ENCODE peak calls at places on chromosomes 5 and 9, in eight cellular contexts. H is neural progenitor cell, U is dorsolateral prefrontal cortex, V is stomach, M is kidney epithelial cell, W is heart right ventricle, B is OCI-LY7, Q is astrocyte of the cerebellum. Y is an unnamed sample.

GRCh38 chr5:13708432-13708831 is 236.1 kb downstream of the DNAH5 start:
- DNase-seq in H (no peak), U (no peak), V (no peak), M (no peak), W (no peak), B (no peak), Q (no peak), Y (no peak)

GRCh38 chr5:64585654-64586053 is 79.8 kb downstream of the RGS7BP start:
- DNase-seq in H (no peak), U (no peak), V (no peak), M (no peak), W (no peak), B (no peak), Q (no peak), Y (no peak)

GRCh38 chr9:109816490-109816889 is 36.5 kb downstream of the PALM2AKAP2 start:
- DNase-seq in H (no peak), U (no peak), V (no peak), M (peak; percentile 98), W (peak; percentile 74), B (no peak), Q (peak; percentile 93), Y (peak; percentile 99)

GRCh38 chr5:145585443-145586148 is 249.5 kb downstream of the PRELID2 start:
- DNase-seq in H (no peak), U (no peak), V (no peak), M (no peak), W (no peak), B (no peak), Q (no peak), Y (no peak)

GRCh38 chr5:6253846-6254245 is 124.5 kb downstream of the MED10 start:
- DNase-seq in H (no peak), U (no peak), V (no peak), M (no peak), W (no peak), B (no peak), Q (no peak), Y (no peak)

GRCh38 chr5:16617272-16617973 is 626 bp upstream of the RETREG1 start:
- DNase-seq in H (peak; percentile 42), U (peak; percentile 39), V (no peak), M (no peak), W (peak; percentile 32), B (no peak), Q (no peak), Y (no peak)

GRCh38 chr9:14418262-14419200 is 104.6 kb upstream of the NFIB start:
- DNase-seq in H (no peak), U (no peak), V (no peak), M (no peak), W (no peak), B (no peak), Q (no peak), Y (no peak)

GRCh38 chr5:121816164-121816563 is 35.5 kb upstream of the FTMT start:
- DNase-seq in H (no peak), U (no peak), V (no peak), M (no peak), W (no peak), B (no peak), Q (no peak), Y (no peak)

GRCh38 chr9:89519393-89519805 is 21.5 kb upstream of the SEMA4D start:
- DNase-seq in H (no peak), U (no peak), V (peak; percentile 84), M (peak; percentile 38), W (no peak), B (no peak), Q (no peak), Y (no peak)

GRCh38 chr9:37410969-37411785 is 11.3 kb upstream of the GRHPR start:
- DNase-seq in H (peak; percentile 36), U (no peak), V (no peak), M (no peak), W (no peak), B (peak; percentile 92), Q (no peak), Y (no peak)

GRCh38 chr9:5786370-5787127 is 46.4 kb downstream of the ERMP1 start:
- DNase-seq in H (no peak), U (no peak), V (no peak), M (no peak), W (no peak), B (no peak), Q (no peak), Y (no peak)

GRCh38 chr9:124368692-124369091 is 46.5 kb downstream of the PSMB7 start:
- DNase-seq in H (no peak), U (no peak), V (no peak), M (no peak), W (no peak), B (no peak), Q (no peak), Y (no peak)

GRCh38 chr5:169861934-169862333 is 118.4 kb downstream of the INSYN2B start:
- DNase-seq in H (no peak), U (no peak), V (no peak), M (no peak), W (no peak), B (no peak), Q (peak; percentile 68), Y (no peak)

GRCh38 chr5:124718376-124718775 is 28.1 kb downstream of the ZNF608 start:
- DNase-seq in H (no peak), U (no peak), V (no peak), M (no peak), W (no peak), B (no peak), Q (no peak), Y (no peak)
- H3K4me3 ChIP-seq in H (no peak overlapping the region), U (no peak overlapping the region), V (no peak overlapping the region), M (no peak overlapping the region), W (no peak overlapping the region), B (peak overlapping the region; percentile 61), Q (no peak overlapping the region), Y (no peak overlapping the region)

GRCh38 chr5:62306494-62307363 is 723 bp downstream of the KIF2A start:
- DNase-seq in H (peak; percentile 63), U (peak; percentile 39), V (peak; percentile 38), M (no peak), W (peak; percentile 32), B (peak; percentile 71), Q (no peak), Y (peak; percentile 9)
- TF ChIP-seq CTCF in H (no peak), U (no peak), V (no peak), M (no peak), W (no peak), B (no peak), Q (no peak), Y (no peak)

GRCh38 chr9:99115947-99116543 is 11.1 kb downstream of the TGFBR1 start:
- DNase-seq in H (peak; percentile 39), U (no peak), V (no peak), M (no peak), W (no peak), B (no peak), Q (no peak), Y (no peak)

GRCh38 chr9:99120256-99120655 is 15.3 kb downstream of the TGFBR1 start:
- DNase-seq in H (no peak), U (no peak), V (no peak), M (no peak), W (no peak), B (peak; percentile 86), Q (no peak), Y (no peak)

GRCh38 chr9:99114846-99115500 is 10.1 kb downstream of the TGFBR1 start:
- DNase-seq in H (no peak), U (no peak), V (no peak), M (no peak), W (no peak), B (no peak), Q (no peak), Y (no peak)

GRCh38 chr9:99121604-99122003 is 16.7 kb downstream of the TGFBR1 start:
- DNase-seq in H (no peak), U (no peak), V (no peak), M (no peak), W (no peak), B (no peak), Q (no peak), Y (no peak)

DNA sequence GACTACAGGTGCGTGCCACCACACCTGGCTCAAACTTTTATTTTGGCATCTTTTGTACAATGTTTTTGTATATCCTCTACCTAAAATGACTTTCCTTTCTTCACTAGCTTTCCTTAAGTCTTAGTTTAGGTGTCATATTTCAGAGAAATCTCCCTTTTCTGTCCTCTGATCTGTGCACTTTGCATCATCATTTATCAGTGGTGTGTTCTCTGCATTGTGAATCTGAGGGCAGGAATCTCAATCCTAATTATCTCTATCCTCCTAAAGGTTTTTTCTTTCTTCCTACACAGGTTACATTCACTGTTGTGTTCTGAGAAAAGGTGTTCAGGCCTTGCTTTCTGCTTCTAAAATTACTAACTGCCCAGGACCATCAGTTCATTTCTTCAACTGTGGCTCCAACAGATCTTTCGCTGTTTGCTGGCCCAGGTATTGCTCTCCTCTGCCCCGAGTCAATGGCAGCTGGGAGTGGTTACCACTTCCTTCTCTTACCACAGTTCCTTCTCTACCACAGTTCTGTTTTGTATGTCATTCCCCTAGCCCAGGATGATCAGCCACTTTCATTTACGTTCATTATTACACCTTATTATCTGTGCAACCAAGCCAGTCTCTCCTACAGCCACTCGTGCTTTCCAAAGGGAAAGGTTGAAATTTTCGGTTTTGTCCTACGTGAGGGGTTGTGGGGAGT is 14.0 kb downstream of the TGFBR1 start:
- DNase-seq in H (no peak), U (no peak), V (no peak), M (no peak), W (no peak), B (peak; percentile 81), Q (no peak), Y (no peak)
- H3K4me3 ChIP-seq in H (no peak overlapping the region), U (no peak overlapping the region), V (no peak overlapping the region), M (no peak overlapping the region), W (no peak overlapping the region), B (peak overlapping the region; percentile 63), Q (no peak overlapping the region), Y (no peak overlapping the region)

GRCh38 chr5:108484035-108484434 is 102.1 kb upstream of the FBXL17 start:
- DNase-seq in H (no peak), U (no peak), V (no peak), M (no peak), W (no peak), B (no peak), Q (no peak), Y (no peak)

DNA sequence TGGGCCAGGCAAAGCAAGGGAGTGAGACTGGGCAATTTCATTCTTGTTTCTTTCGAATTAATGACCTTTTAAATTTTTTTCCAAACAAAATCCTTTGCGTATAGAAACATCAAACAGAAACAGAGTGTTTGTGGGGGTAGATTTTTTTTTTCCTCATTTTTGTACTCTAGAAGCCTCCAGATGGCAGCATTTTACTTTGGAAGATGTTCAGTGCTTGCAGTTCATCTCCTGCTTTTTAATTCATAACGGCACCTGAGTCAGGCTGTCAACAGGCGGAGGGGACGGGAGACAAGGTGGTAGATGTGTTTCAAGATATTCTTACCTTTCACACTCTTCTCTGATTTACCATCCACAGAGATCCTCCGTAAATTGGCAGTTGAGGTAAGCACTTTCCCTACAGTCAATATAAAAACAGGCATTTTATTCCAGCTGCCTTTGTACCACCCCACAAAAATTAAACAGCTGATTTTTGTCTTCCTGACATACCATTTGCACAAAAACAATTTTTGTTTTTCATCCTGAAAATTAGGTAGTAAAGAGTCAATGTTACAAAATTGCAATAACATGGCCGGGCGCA is 99.5 kb upstream of the FBXL17 start:
- DNase-seq in H (peak; percentile 57), U (no peak), V (no peak), M (no peak), W (peak; percentile 7), B (peak; percentile 33), Q (peak; percentile 1), Y (no peak)
- TF ChIP-seq CTCF in H (peak; percentile 61), U (peak; percentile 59), V (no peak), M (peak; percentile 17), W (peak; percentile 30), B (peak; percentile 67), Q (peak; percentile 38), Y (peak; percentile 13)